ENCODE peak calls at places on chromosomes 3 and 15, in six cellular contexts. L, H, N, W, O and E are unnamed samples.

GRCh38 chr3:12891985-12892839 is 50.8 kb upstream of the RPL32 start:
- DNase-seq in L (peak), H (peak), N (peak), W (no peak), O (peak), E (peak)

GRCh38 chr15:81886586-81886985 is 159.2 kb downstream of the MEX3B start:
- DNase-seq in L (no peak), H (no peak), N (no peak), W (no peak), O (no peak), E (no peak)

GRCh38 chr3:27596920-27597319 is 112.7 kb upstream of the SLC4A7 start:
- DNase-seq in L (no peak), H (peak), N (no peak), W (no peak), O (no peak), E (no peak)

GRCh38 chr3:134956844-134957243 is 161.8 kb downstream of the EPHB1 start:
- DNase-seq in L (no peak), H (no peak), N (no peak), W (no peak), O (no peak), E (no peak)

GRCh38 chr3:61719278-61719977 is 158.1 kb downstream of the PTPRG start:
- DNase-seq in L (no peak), H (no peak), N (no peak), W (no peak), O (no peak), E (no peak)

GRCh38 chr15:100901702-100902435 is 17.3 kb upstream of the LRRK1 start:
- DNase-seq in L (no peak), H (no peak), N (no peak), W (no peak), O (no peak), E (no peak)

GRCh38 chr3:29370021-29370420 is 89.2 kb downstream of the RBMS3 start:
- DNase-seq in L (no peak), H (no peak), N (no peak), W (no peak), O (no peak), E (no peak)

GRCh38 chr3:132368962-132369361 is 48.3 kb upstream of the DNAJC13 start:
- DNase-seq in L (no peak), H (no peak), N (no peak), W (no peak), O (no peak), E (no peak)

GRCh38 chr3:27578032-27578431 is 93.8 kb upstream of the SLC4A7 start:
- DNase-seq in L (no peak), H (peak), N (no peak), W (no peak), O (no peak), E (no peak)

GRCh38 chr3:53079147-53079546 is 33.3 kb upstream of the SFMBT1 start:
- DNase-seq in L (no peak), H (no peak), N (no peak), W (no peak), O (no peak), E (no peak)

GRCh38 chr3:158770254-158771017 is 31.4 kb upstream of the MFSD1 start:
- DNase-seq in L (no peak), H (peak), N (peak), W (no peak), O (no peak), E (no peak)

GRCh38 chr3:130894130-130894872 is 417 bp downstream of the ATP2C1 start:
- DNase-seq in L (no peak), H (no peak), N (peak), W (no peak), O (no peak), E (peak)

GRCh38 chr3:167228135-167228534 is 152.0 kb downstream of the ZBBX start:
- DNase-seq in L (no peak), H (no peak), N (no peak), W (no peak), O (no peak), E (no peak)

GRCh38 chr15:90607361-90607760 is 77.6 kb downstream of the CRTC3 start:
- DNase-seq in L (no peak), H (no peak), N (no peak), W (no peak), O (no peak), E (no peak)

GRCh38 chr15:51550841-51551240 is 71.7 kb downstream of the DMXL2 start:
- DNase-seq in L (no peak), H (no peak), N (no peak), W (no peak), O (no peak), E (no peak)

GRCh38 chr3:46401579-46401978 is 5.3 kb downstream of the CCR5AS start:
- DNase-seq in L (no peak), H (no peak), N (no peak), W (no peak), O (no peak), E (no peak)

GRCh38 chr3:69137412-69137811 is 15.0 kb upstream of the LMOD3 start:
- DNase-seq in L (no peak), H (no peak), N (no peak), W (no peak), O (no peak), E (no peak)

GRCh38 chr3:152291649-152292066 is 22.9 kb downstream of the MBNL1 start:
- DNase-seq in L (no peak), H (no peak), N (no peak), W (no peak), O (no peak), E (no peak)

GRCh38 chr15:48897144-48897814 is 19.3 kb downstream of the EID1 start:
- DNase-seq in L (no peak), H (no peak), N (peak), W (no peak), O (no peak), E (no peak)
- TF ChIP-seq EZH2 in L (no peak), H (no peak), N (no peak), W (no peak), O (no peak), E (no peak)

DNA sequence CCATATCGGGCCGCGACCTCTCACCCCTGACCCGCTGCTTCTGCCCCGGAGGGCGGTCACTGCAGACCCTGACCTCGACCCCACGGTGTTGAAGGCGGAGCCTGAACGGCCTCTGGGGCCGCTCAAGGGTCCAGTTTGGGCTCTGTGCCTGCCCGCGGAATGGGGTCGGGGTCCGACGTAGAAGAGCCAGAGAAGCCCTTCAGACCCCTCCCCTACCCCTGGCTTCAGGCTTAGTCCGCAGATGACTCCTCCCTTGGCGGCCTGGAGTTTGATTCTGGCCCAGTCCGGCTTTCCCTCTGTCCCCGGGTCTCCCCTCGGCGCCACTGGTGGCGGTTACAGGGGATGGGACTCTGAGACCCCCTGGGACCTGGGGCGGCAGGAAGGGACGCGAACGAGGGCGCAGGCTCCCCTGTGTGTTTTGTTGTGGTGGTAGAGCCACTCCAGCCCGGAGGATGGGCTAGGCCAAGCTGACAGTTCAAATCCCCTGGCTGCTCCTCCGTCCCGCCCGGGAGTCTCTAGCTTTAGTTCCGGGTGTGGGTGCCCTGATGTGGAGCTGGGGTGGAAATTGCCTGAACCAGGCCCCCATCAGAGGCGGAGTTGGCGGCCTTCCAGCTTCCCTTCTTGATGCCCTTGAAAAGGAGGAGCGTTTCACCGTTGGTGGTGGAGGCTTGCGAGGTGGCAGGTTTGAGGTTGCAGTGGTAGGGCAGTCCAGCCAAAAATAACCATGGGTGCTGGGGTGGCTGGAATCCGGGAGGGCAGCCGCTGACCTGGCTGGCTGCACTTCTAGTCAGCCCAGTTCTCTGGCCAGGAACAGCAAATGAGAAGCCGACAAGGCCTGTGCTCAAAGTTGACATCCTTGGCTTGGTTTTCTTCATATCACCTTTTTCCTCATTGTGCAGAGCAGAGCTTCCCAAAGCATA is 644 bp downstream of the CLK3 start:
- DNase-seq in L (no peak), H (peak), N (peak), W (no peak), O (no peak), E (peak)
- TF ChIP-seq POLR2A in L (no peak), H (no peak), N (no peak), W (peak), O (no peak), E (no peak)

GRCh38 chr15:76033438-76033837 is 21.2 kb upstream of the NRG4 start:
- DNase-seq in L (no peak), H (no peak), N (no peak), W (no peak), O (no peak), E (no peak)

GRCh38 chr15:76038512-76038911 is 21.3 kb upstream of the TMEM266 start:
- DNase-seq in L (no peak), H (no peak), N (no peak), W (no peak), O (no peak), E (no peak)

GRCh38 chr15:76032046-76032445 is 19.8 kb upstream of the NRG4 start:
- DNase-seq in L (no peak), H (no peak), N (no peak), W (no peak), O (no peak), E (no peak)

GRCh38 chr15:76034111-76034510 is 21.9 kb upstream of the NRG4 start:
- DNase-seq in L (no peak), H (no peak), N (no peak), W (no peak), O (no peak), E (no peak)

GRCh38 chr15:76035593-76035992 is 23.4 kb upstream of the NRG4 start:
- DNase-seq in L (no peak), H (no peak), N (no peak), W (no peak), O (no peak), E (no peak)
- TF ChIP-seq CTCF in L (no peak), H (no peak), N (no peak), W (no peak), O (no peak), E (no peak)

DNA sequence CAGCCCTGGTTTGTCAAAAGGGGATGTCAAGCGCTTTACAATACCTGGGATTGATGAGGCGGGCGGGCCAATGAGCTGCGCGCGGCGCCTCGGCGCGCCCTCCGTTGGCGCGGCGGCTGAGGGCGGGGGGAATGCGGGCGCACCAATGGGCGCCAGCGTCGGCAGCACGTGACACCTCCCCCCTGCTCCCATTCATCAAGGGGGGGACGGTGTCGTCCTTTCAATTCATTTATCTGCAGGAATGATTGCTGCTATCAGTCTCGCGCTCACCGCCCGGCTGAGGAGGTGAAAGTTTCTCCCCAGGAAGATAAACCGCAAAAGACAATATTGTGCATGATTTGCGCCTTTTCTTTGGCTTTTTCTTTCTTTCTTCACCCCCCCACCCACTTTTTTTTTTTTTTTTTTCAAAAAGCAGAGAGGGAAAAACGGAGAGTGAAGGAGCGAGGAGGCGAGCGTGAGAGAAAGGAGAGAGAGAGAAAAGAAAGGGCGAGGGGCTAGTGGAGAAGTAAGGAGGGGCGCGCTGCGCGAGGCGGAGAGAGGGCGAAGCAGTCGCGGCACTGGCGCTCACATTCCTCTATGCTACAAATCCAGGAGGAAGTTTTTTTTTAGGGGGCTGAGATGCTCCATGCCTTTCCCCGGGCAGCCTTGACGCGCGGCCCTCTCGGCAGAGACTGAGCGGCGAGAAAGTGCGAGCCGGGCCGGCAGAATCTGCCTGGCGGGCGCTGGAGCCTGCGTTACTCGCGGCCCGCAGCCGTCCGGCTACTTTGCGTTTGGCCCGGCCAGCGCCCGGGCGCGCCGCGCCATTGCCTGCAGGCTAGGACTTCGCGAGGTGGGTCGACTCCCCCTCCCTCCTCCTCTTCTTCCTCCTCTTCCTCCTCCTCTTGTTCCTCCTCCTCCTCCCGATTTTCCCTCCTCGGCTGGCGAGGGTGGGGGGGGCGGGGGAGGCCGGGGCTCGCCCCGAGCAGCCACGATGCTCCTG is at the start of gene ZIC1:
- DNase-seq in L (no peak), H (no peak), N (no peak), W (no peak), O (no peak), E (no peak)
- TF ChIP-seq EZH2 in L (no peak), H (peak), N (no peak), W (no peak), O (no peak), E (no peak)

GRCh38 chr3:72342450-72342849 is 505.8 kb downstream of the SHQ1 start:
- DNase-seq in L (no peak), H (no peak), N (no peak), W (no peak), O (no peak), E (no peak)
- TF ChIP-seq POLR2A in L (no peak), H (no peak), N (no peak), W (no peak), O (no peak), E (no peak)

DNA sequence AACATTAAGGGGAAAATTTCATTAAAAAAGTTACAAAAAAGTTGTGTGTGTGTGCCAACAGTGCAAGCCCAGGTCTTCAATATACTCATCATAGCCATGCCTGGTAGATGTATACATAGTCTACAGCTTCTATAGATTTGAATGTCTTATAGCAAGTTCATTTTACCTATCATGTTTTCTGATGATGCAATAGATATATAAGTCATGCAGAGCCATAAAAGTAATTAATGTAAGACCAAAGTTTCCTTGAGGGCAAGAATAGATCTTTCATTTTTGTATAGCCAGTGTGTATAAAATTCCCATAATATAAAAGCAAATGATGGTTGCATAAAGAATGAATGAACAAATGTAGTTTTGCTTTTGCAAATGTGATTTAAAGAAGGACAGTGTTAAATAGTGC is 1138.4 kb downstream of the TBL1XR1 start:
- DNase-seq in L (no peak), H (no peak), N (no peak), W (no peak), O (no peak), E (no peak)
- TF ChIP-seq CTCF in L (no peak), H (no peak), N (no peak), W (no peak), O (no peak), E (no peak)

GRCh38 chr15:37106490-37107001 is 6.2 kb upstream of the MEIS2 start:
- DNase-seq in L (no peak), H (peak), N (peak), W (no peak), O (peak), E (no peak)
- TF ChIP-seq EZH2 in L (no peak), H (peak), N (no peak), W (no peak), O (no peak), E (no peak)

GRCh38 chr3:22392859-22393258 is 641.8 kb upstream of the ZNF385D start:
- DNase-seq in L (no peak), H (no peak), N (no peak), W (no peak), O (no peak), E (no peak)
- TF ChIP-seq POLR2A in L (no peak), H (no peak), N (no peak), W (no peak), O (no peak), E (no peak)

GRCh38 chr15:60079210-60079609 is 75.1 kb downstream of the FOXB1 start:
- DNase-seq in L (no peak), H (no peak), N (no peak), W (no peak), O (no peak), E (no peak)
- TF ChIP-seq CTCF in L (peak), H (peak), N (peak), W (no peak), O (peak), E (no peak)

DNA sequence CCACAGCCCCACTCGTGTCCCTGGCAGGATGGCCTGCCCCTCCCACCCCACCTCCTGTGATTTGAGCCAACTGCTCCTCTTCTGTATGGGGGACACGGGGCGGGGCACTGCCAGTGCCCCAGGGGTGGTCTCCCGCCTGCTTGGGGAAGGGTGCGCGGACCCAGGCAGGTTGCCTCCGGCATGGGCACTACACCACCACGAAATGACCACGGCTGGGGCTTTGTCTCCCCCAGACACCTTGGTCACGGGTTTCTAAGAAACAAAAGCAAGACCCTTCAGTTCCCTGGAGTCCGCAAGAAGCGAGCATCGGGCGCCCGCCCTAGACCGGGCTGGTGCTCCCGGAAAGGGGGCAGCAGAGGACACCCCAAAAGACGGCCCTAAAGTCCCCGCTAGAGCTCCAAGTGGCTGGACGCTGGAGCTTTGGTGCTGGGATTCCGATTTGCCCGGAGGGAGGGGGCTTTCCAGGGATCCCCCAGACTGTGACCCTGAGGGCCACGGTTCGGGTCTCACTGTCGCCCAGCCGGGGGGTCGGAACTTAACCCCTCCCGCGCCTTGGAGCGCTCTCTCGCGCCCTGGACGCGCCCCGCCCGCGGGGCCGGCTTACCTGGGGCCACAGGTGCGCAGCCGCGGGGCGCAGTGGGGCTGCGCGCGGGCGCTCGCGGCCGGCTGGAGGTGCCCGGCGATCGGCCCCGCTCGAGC is 219.5 kb upstream of the PRICKLE2 start:
- DNase-seq in L (no peak), H (no peak), N (no peak), W (no peak), O (no peak), E (no peak)
- TF ChIP-seq EZH2 in L (no peak), H (peak), N (no peak), W (no peak), O (no peak), E (no peak)